ENCODE peak calls at places on chromosomes 7 and 10, in five cellular contexts. One of them, this sample, is unnamed.

GRCh38 chr7:98210513-98211220 is 572 bp upstream of the BHLHA15 start:
- DNase-seq in Caki2: no peak
- DNase-seq in left lobe of liver: no peak
- DNase-seq in activated T-helper 1 cell treated with anti-CD3 and anti-CD28 coated beads, Interleukin-12 subunit alpha, Interleukin-12 subunit beta, Interleukin-2, Interleukin-4 antibody, amounts not matched to agents 30 ng/mL and 10 ng/mL and 1 ng/mL, durations not matched to agents 14 hours and 24 hours and 36 hours: no peak
- DNase-seq in HuH-7: no peak
- DNase-seq in this sample: no peak

GRCh38 chr10:116742367-116743265 is at the start of gene HSPA12A:
- DNase-seq in Caki2: peak
- DNase-seq in left lobe of liver: peak
- DNase-seq in activated T-helper 1 cell treated with anti-CD3 and anti-CD28 coated beads, Interleukin-12 subunit alpha, Interleukin-12 subunit beta, Interleukin-2, Interleukin-4 antibody, amounts not matched to agents 30 ng/mL and 10 ng/mL and 1 ng/mL, durations not matched to agents 14 hours and 24 hours and 36 hours: peak
- DNase-seq in HuH-7: peak
- DNase-seq in this sample: no peak

GRCh38 chr7:26200113-26200443 is 468 bp downstream of the HNRNPA2B1 start:
- DNase-seq in Caki2: peak
- DNase-seq in left lobe of liver: peak
- DNase-seq in activated T-helper 1 cell treated with anti-CD3 and anti-CD28 coated beads, Interleukin-12 subunit alpha, Interleukin-12 subunit beta, Interleukin-2, Interleukin-4 antibody, amounts not matched to agents 30 ng/mL and 10 ng/mL and 1 ng/mL, durations not matched to agents 14 hours and 24 hours and 36 hours: peak
- DNase-seq in HuH-7: peak
- DNase-seq in this sample: no peak

GRCh38 chr7:114086906-114087651 is 168.3 kb upstream of the PPP1R3A start:
- DNase-seq in Caki2: peak
- DNase-seq in left lobe of liver: peak
- DNase-seq in activated T-helper 1 cell treated with anti-CD3 and anti-CD28 coated beads, Interleukin-12 subunit alpha, Interleukin-12 subunit beta, Interleukin-2, Interleukin-4 antibody, amounts not matched to agents 30 ng/mL and 10 ng/mL and 1 ng/mL, durations not matched to agents 14 hours and 24 hours and 36 hours: no peak
- DNase-seq in HuH-7: peak
- DNase-seq in this sample: no peak

GRCh38 chr10:30804478-30805055 is 175.0 kb upstream of the LYZL2 start:
- DNase-seq in Caki2: no peak
- DNase-seq in left lobe of liver: no peak
- DNase-seq in activated T-helper 1 cell treated with anti-CD3 and anti-CD28 coated beads, Interleukin-12 subunit alpha, Interleukin-12 subunit beta, Interleukin-2, Interleukin-4 antibody, amounts not matched to agents 30 ng/mL and 10 ng/mL and 1 ng/mL, durations not matched to agents 14 hours and 24 hours and 36 hours: no peak
- DNase-seq in HuH-7: no peak
- DNase-seq in this sample: no peak

GRCh38 chr10:71512794-71513379 is 116.2 kb downstream of the CDH23 start:
- DNase-seq in Caki2: no peak
- DNase-seq in left lobe of liver: no peak
- DNase-seq in activated T-helper 1 cell treated with anti-CD3 and anti-CD28 coated beads, Interleukin-12 subunit alpha, Interleukin-12 subunit beta, Interleukin-2, Interleukin-4 antibody, amounts not matched to agents 30 ng/mL and 10 ng/mL and 1 ng/mL, durations not matched to agents 14 hours and 24 hours and 36 hours: no peak
- DNase-seq in HuH-7: no peak
- DNase-seq in this sample: no peak

GRCh38 chr10:44897049-44897448 is 14.1 kb upstream of the TMEM72 start:
- DNase-seq in Caki2: peak
- DNase-seq in left lobe of liver: no peak
- DNase-seq in activated T-helper 1 cell treated with anti-CD3 and anti-CD28 coated beads, Interleukin-12 subunit alpha, Interleukin-12 subunit beta, Interleukin-2, Interleukin-4 antibody, amounts not matched to agents 30 ng/mL and 10 ng/mL and 1 ng/mL, durations not matched to agents 14 hours and 24 hours and 36 hours: no peak
- DNase-seq in HuH-7: no peak
- DNase-seq in this sample: no peak

GRCh38 chr10:80136134-80136571 is 3.6 kb downstream of the PLAC9 start:
- DNase-seq in Caki2: no peak
- DNase-seq in left lobe of liver: no peak
- DNase-seq in activated T-helper 1 cell treated with anti-CD3 and anti-CD28 coated beads, Interleukin-12 subunit alpha, Interleukin-12 subunit beta, Interleukin-2, Interleukin-4 antibody, amounts not matched to agents 30 ng/mL and 10 ng/mL and 1 ng/mL, durations not matched to agents 14 hours and 24 hours and 36 hours: no peak
- DNase-seq in HuH-7: no peak
- DNase-seq in this sample: no peak

GRCh38 chr7:137667633-137668387 is 179.0 kb downstream of the DGKI start:
- DNase-seq in Caki2: peak
- DNase-seq in left lobe of liver: no peak
- DNase-seq in activated T-helper 1 cell treated with anti-CD3 and anti-CD28 coated beads, Interleukin-12 subunit alpha, Interleukin-12 subunit beta, Interleukin-2, Interleukin-4 antibody, amounts not matched to agents 30 ng/mL and 10 ng/mL and 1 ng/mL, durations not matched to agents 14 hours and 24 hours and 36 hours: no peak
- DNase-seq in HuH-7: no peak
- DNase-seq in this sample: no peak

This sample was measured in NCI-H1048.